ENCODE peak calls at places on chromosomes 3 and 15, in five cellular contexts. X is pancreas, N is foreskin fibroblast, S is heart right ventricle, E is bronchial epithelial cell. J is an unnamed sample.

GRCh38 chr3:34237946-34238345 is 439.5 kb downstream of the PDCD6IP start:
- DNase-seq in E (no peak), N (no peak), X (no peak), S (no peak), J (no peak)

GRCh38 chr3:139830817-139831216 is 104.2 kb upstream of the CLSTN2 start:
- DNase-seq in S (peak), X (peak), E (no peak), N (no peak), J (no peak)

GRCh38 chr3:179421500-179421899 is 29.8 kb downstream of the GNB4 start:
- DNase-seq in X (no peak), E (peak), S (peak), N (peak), J (no peak)

GRCh38 chr3:129461461-129462146 is 21.6 kb downstream of the IFT122 start:
- DNase-seq in X (no peak), S (peak), N (peak), E (no peak), J (no peak)

GRCh38 chr3:127673191-127674098 is 693 bp downstream of the ABTB1 start:
- DNase-seq in S (no peak), N (peak), E (no peak), X (peak), J (peak)

GRCh38 chr3:158725348-158725966 is 6.8 kb downstream of the RARRES1 start:
- DNase-seq in N (peak), S (peak), X (no peak), E (peak), J (no peak)

GRCh38 chr3:69201658-69202057 is 79.3 kb upstream of the LMOD3 start:
- DNase-seq in N (no peak), S (no peak), E (no peak), X (no peak), J (no peak)

GRCh38 chr15:57566840-57567239 is 24.9 kb upstream of the MYZAP start:
- DNase-seq in E (no peak), S (peak), N (peak), X (peak), J (no peak)

GRCh38 chr15:51132384-51133139 is 37.9 kb upstream of the TNFAIP8L3 start:
- DNase-seq in S (peak), X (no peak), E (peak), N (peak), J (peak)

GRCh38 chr3:191502583-191502982 is 41.6 kb downstream of the PYDC2 start:
- DNase-seq in X (no peak), S (no peak), N (no peak), E (peak), J (no peak)

GRCh38 chr3:24254649-24255048 is 240.0 kb downstream of the THRB start:
- DNase-seq in S (no peak), X (no peak), E (peak), N (peak), J (no peak)

GRCh38 chr15:34776706-34777105 is 18.6 kb downstream of the ACTC1 start:
- DNase-seq in X (no peak), S (no peak), N (no peak), E (no peak), J (no peak)

GRCh38 chr3:126376464-126376863 is 18.2 kb upstream of the CFAP100 start:
- DNase-seq in S (no peak), E (no peak), X (no peak), N (no peak), J (no peak)

GRCh38 chr15:63544253-63545026 is 40.0 kb downstream of the USP3 start:
- DNase-seq in N (no peak), X (no peak), S (no peak), E (no peak), J (no peak)

GRCh38 chr15:40085225-40085624 is 23.5 kb downstream of the BMF start:
- DNase-seq in X (no peak), S (no peak), N (no peak), E (no peak), J (no peak)

GRCh38 chr3:106518516-106518915 is 649.7 kb upstream of the CBLB start:
- DNase-seq in X (no peak), N (peak), S (no peak), E (peak), J (no peak)

GRCh38 chr15:90684281-90684680 is 32.9 kb upstream of the BLM start:
- DNase-seq in N (no peak), E (no peak), S (no peak), X (no peak), J (no peak)

GRCh38 chr3:139263798-139264197 is 80.0 kb upstream of the MRPS22 start:
- DNase-seq in N (no peak), S (no peak), E (no peak), X (no peak), J (peak)

GRCh38 chr15:41492597-41493204 is 973 bp upstream of the ITPKA start:
- DNase-seq in E (no peak), N (no peak), X (no peak), S (no peak), J (no peak)

GRCh38 chr3:168117853-168118313 is 22.2 kb upstream of the GOLIM4 start:
- DNase-seq in S (no peak), X (no peak), E (peak), N (peak), J (no peak)

GRCh38 chr3:38634133-38634532 is 15.4 kb downstream of the SCN5A start:
- DNase-seq in N (peak), X (no peak), E (no peak), S (no peak), J (no peak)

GRCh38 chr3:146803746-146804145 is 198.6 kb upstream of the PLSCR5 start:
- DNase-seq in S (no peak), X (no peak), E (no peak), N (peak), J (no peak)

GRCh38 chr3:142210608-142211007 is 14.8 kb downstream of the GK5 start:
- DNase-seq in S (no peak), N (peak), E (no peak), X (no peak), J (no peak)

GRCh38 chr3:153291052-153291689 is 129.1 kb downstream of the RAP2B start:
- DNase-seq in S (no peak), E (peak), N (peak), X (no peak), J (no peak)
- TF ChIP-seq CTCF in S (peak), E (peak), N (peak), X (no peak), J (peak)

GRCh38 chr3:17974206-17974841 is 231.9 kb upstream of the TBC1D5 start:
- DNase-seq in S (no peak), X (no peak), E (no peak), N (peak), J (no peak)

GRCh38 chr3:17972476-17972875 is 230.0 kb upstream of the TBC1D5 start:
- DNase-seq in X (no peak), E (no peak), N (no peak), S (no peak), J (no peak)

GRCh38 chr3:17972889-17973558 is 230.6 kb upstream of the TBC1D5 start:
- DNase-seq in N (no peak), S (no peak), X (no peak), E (no peak), J (no peak)

GRCh38 chr3:17972030-17972429 is 229.6 kb upstream of the TBC1D5 start:
- DNase-seq in S (no peak), N (no peak), X (no peak), E (no peak), J (no peak)

DNA sequence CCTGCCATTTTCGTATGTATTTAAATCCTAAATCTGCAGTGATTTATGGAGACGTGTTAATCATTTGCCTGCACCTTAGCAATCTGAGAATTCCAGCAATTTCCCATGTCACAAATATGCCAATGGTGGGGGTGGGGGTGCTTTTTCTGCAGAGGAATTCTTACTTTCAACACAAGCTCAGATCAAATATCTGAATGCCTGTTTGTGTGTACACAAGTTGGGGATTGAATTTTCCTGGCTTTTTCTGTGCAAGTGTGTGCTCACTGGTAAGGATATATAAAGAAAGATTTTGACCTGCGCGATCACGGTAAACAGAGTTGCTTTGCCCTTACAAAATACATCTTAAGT is 231.1 kb upstream of the TBC1D5 start:
- DNase-seq in N (no peak), S (no peak), X (no peak), E (no peak), J (no peak)
- TF ChIP-seq CTCF in N (no peak), S (no peak), X (no peak), E (no peak), J (no peak)

GRCh38 chr15:28082891-28083688 is 16.0 kb downstream of the OCA2 start:
- DNase-seq in X (no peak), E (peak), N (no peak), S (no peak), J (no peak)

GRCh38 chr15:28079313-28079969 is 19.7 kb downstream of the OCA2 start:
- DNase-seq in X (no peak), N (no peak), E (no peak), S (no peak), J (no peak)

GRCh38 chr15:28084547-28084946 is 14.6 kb downstream of the OCA2 start:
- DNase-seq in N (peak), X (no peak), E (no peak), S (no peak), J (no peak)

GRCh38 chr15:28081594-28081993 is 17.5 kb downstream of the OCA2 start:
- DNase-seq in E (no peak), N (no peak), X (no peak), S (no peak), J (no peak)

DNA sequence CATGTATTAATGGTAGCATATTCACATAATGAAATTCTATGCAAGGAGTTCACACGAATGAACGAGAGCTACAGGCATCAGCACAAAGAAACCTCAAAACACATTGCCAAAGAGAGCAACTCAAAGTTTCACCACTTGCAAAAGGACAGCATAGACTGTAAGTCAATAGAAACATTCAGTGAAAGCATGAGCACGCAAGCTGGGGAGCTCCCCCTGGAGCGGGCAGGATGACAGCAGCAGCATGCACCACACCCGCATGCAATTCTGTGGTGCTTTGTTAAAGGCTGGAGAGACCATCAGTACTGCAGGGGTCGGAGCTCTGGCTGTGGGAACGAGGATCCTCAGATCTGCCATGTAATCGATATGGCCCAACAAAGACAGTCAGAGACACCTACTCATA is 18.7 kb downstream of the OCA2 start:
- DNase-seq in X (no peak), S (no peak), E (no peak), N (no peak), J (no peak)
- TF ChIP-seq CTCF in X (no peak), S (no peak), E (no peak), N (no peak), J (peak)

GRCh38 chr3:10974131-10974530 is 18.4 kb upstream of the SLC6A1 start:
- DNase-seq in E (no peak), N (no peak), S (no peak), X (no peak), J (no peak)
- TF ChIP-seq CTCF in E (no peak), N (no peak), S (no peak), X (no peak), J (no peak)

GRCh38 chr15:60512937-60513336 is 34.0 kb upstream of the ICE2 start:
- DNase-seq in S (no peak), N (no peak), E (no peak), X (no peak), J (no peak)
- TF ChIP-seq CTCF in S (no peak), N (no peak), E (no peak), X (no peak), J (no peak)

GRCh38 chr15:46502668-46503067 is 867.8 kb downstream of the SQOR start:
- DNase-seq in E (peak), N (peak), S (no peak), X (no peak), J (no peak)
- TF ChIP-seq CTCF in E (no peak), N (peak), S (no peak), X (no peak), J (no peak)